ENCODE peak calls at places on chromosomes 3 and 15, in ten cellular contexts. S is H7; P is EH; G is neuronal stem cell; V is naive thymus-derived CD8-positive, alpha-beta T cell; E is GM23338; D is brain microvascular endothelial cell; C is fibroblast of the aortic adventitia; W is iPS DF 6.9; Z is astrocyte of the spinal cord. A is an unnamed sample.
A peak's percentile ranks its signal among the peaks of the same experiment; 100 is the strongest.

GRCh38 chr15:50219820-50220219 is 37.8 kb downstream of the SLC27A2 start:
- DNase-seq in S (no peak), P (peak; percentile 39), G (no peak), V (no peak), E (no peak), D (no peak), C (no peak), W (no peak), Z (peak; percentile 8), A (no peak)

GRCh38 chr15:89999676-90000174 is 1.4 kb upstream of the ZNF710 start:
- DNase-seq in S (peak; percentile 89), P (peak; percentile 59), G (peak; percentile 78), V (no peak), E (peak; percentile 90), D (no peak), C (peak; percentile 34), W (no peak), Z (peak; percentile 18), A (peak; percentile 71)

GRCh38 chr15:29978411-29979382 is 104.1 kb upstream of the GOLGA8J start:
- DNase-seq in S (no peak), P (no peak), G (no peak), V (no peak), E (no peak), D (no peak), C (peak; percentile 36), W (no peak), Z (peak; percentile 11), A (no peak)

GRCh38 chr15:60118146-60118545 is 114.0 kb downstream of the FOXB1 start:
- DNase-seq in S (no peak), P (no peak), G (no peak), V (no peak), E (peak; percentile 67), D (no peak), C (no peak), W (no peak), Z (no peak), A (no peak)

GRCh38 chr3:175002732-175003143 is 143.6 kb downstream of the NAALADL2 start:
- DNase-seq in S (no peak), P (peak; percentile 100), G (no peak), V (no peak), E (no peak), D (peak; percentile 96), C (peak; percentile 96), W (no peak), Z (peak; percentile 83), A (no peak)

GRCh38 chr3:183161552-183162345 is 785 bp downstream of the LAMP3 start:
- DNase-seq in S (peak; percentile 55), P (no peak), G (no peak), V (no peak), E (peak; percentile 89), D (no peak), C (peak; percentile 30), W (no peak), Z (no peak), A (no peak)

GRCh38 chr3:136018876-136019275 is 53.3 kb downstream of the PPP2R3A start:
- DNase-seq in S (no peak), P (peak; percentile 69), G (no peak), V (no peak), E (no peak), D (no peak), C (no peak), W (no peak), Z (no peak), A (no peak)

GRCh38 chr15:78012643-78013077 is 64.9 kb downstream of the TBC1D2B start:
- DNase-seq in S (no peak), P (no peak), G (no peak), V (no peak), E (no peak), D (no peak), C (no peak), W (no peak), Z (no peak), A (no peak)

GRCh38 chr3:16437640-16438039 is 75.9 kb downstream of the RFTN1 start:
- DNase-seq in S (no peak), P (no peak), G (no peak), V (no peak), E (no peak), D (no peak), C (no peak), W (no peak), Z (no peak), A (no peak)

GRCh38 chr3:150104564-150104963 is 133.9 kb upstream of the PFN2 start:
- DNase-seq in S (no peak), P (peak; percentile 42), G (no peak), V (no peak), E (no peak), D (no peak), C (peak; percentile 49), W (no peak), Z (no peak), A (no peak)

GRCh38 chr15:29064290-29064689 is 178.5 kb downstream of the APBA2 start:
- DNase-seq in S (no peak), P (no peak), G (no peak), V (no peak), E (peak; percentile 22), D (no peak), C (no peak), W (no peak), Z (no peak), A (no peak)

GRCh38 chr3:135967867-135968266 is 2.3 kb downstream of the PPP2R3A start:
- DNase-seq in S (no peak), P (no peak), G (no peak), V (no peak), E (no peak), D (no peak), C (no peak), W (no peak), Z (no peak), A (no peak)

GRCh38 chr15:60363024-60363674 is 34.6 kb downstream of the ANXA2 start:
- DNase-seq in S (no peak), P (peak; percentile 31), G (no peak), V (no peak), E (no peak), D (no peak), C (no peak), W (no peak), Z (peak; percentile 36), A (no peak)

GRCh38 chr3:111859974-111860859 is 1.2 kb downstream of the PHLDB2 start:
- DNase-seq in S (peak; percentile 69), P (peak; percentile 94), G (peak; percentile 74), V (no peak), E (peak; percentile 99), D (peak; percentile 88), C (peak; percentile 92), W (no peak), Z (peak; percentile 95), A (peak; percentile 55)

GRCh38 chr3:132803889-132804288 is 81.7 kb upstream of the NPHP3 start:
- DNase-seq in S (peak; percentile 44), P (peak; percentile 24), G (no peak), V (no peak), E (peak; percentile 52), D (peak; percentile 1), C (no peak), W (no peak), Z (no peak), A (no peak)

A was measured in glutamatergic neuron.